ENCODE peak calls at places on chromosomes 2 and 18, in four cellular contexts. G is NCI-H1105, S is fibroblast of the aortic adventitia, U is cardiac muscle cell. T is an unnamed sample.

GRCh38 chr2:72116081-72116533 is 31.6 kb downstream of the CYP26B1 start:
- DNase-seq in U (peak; percentile 15), S (no peak), G (no peak), T (no peak)

GRCh38 chr2:64250063-64250462 is 105.8 kb upstream of the PELI1 start:
- DNase-seq in S (no peak), G (no peak), U (no peak), T (no peak)

GRCh38 chr2:134193006-134193405 is 60.9 kb upstream of the MGAT5 start:
- DNase-seq in G (no peak), U (peak; percentile 27), S (peak; percentile 56), T (no peak)

GRCh38 chr2:236954641-236955040 is 131.0 kb upstream of the COPS8 start:
- DNase-seq in S (no peak), U (no peak), G (no peak), T (no peak)

GRCh38 chr18:26556573-26556972 is 8.2 kb upstream of the KCTD1 start:
- DNase-seq in U (peak; percentile 11), S (peak; percentile 46), G (no peak), T (no peak)

GRCh38 chr18:8765692-8766463 is 60.5 kb downstream of the MTCL1 start:
- DNase-seq in S (peak; percentile 33), G (no peak), U (no peak), T (no peak)

GRCh38 chr2:9703085-9703641 is 72.4 kb upstream of the YWHAQ start:
- DNase-seq in G (no peak), S (peak; percentile 84), U (peak; percentile 85), T (no peak)

GRCh38 chr18:59041819-59042476 is 97.7 kb upstream of the SEC11C start:
- DNase-seq in S (no peak), G (no peak), U (no peak), T (no peak)

GRCh38 chr2:25964891-25965290 is 17.4 kb downstream of the KIF3C start:
- DNase-seq in G (no peak), U (no peak), S (peak; percentile 31), T (no peak)

GRCh38 chr2:47014564-47015051 is 99.0 kb upstream of the MCFD2 start:
- DNase-seq in G (no peak), S (no peak), U (no peak), T (no peak)

GRCh38 chr2:189552991-189553404 is 27.6 kb downstream of the SLC40A1 start:
- DNase-seq in S (peak; percentile 65), U (peak; percentile 50), G (no peak), T (no peak)

GRCh38 chr18:58279504-58280158 is 235.6 kb downstream of the NEDD4L start:
- DNase-seq in G (no peak), U (no peak), S (no peak), T (no peak)

GRCh38 chr2:60891175-60891574 is 9.8 kb downstream of the REL start:
- DNase-seq in S (no peak), G (no peak), U (no peak), T (no peak)

GRCh38 chr2:33291278-33292013 is 185.0 kb upstream of the RASGRP3 start:
- DNase-seq in S (peak; percentile 92), G (peak; percentile 26), U (peak; percentile 81), T (peak; percentile 84)

GRCh38 chr2:88832256-88832991 is 141.0 kb downstream of the RPIA start:
- DNase-seq in G (no peak), U (no peak), S (no peak), T (no peak)

GRCh38 chr2:44444881-44445280 is 83.1 kb downstream of the CAMKMT start:
- DNase-seq in S (no peak), G (no peak), U (no peak), T (no peak)